ENCODE peak calls at places on chromosomes 7 and 10, in five cellular contexts. One of them, this sample, is unnamed.

GRCh38 chr10:113385021-113385975 is 167.6 kb upstream of the HABP2 start:
- DNase-seq in H7: peak
- DNase-seq in mesothelial cell of epicardium: peak
- DNase-seq in upper lobe of right lung: peak
- DNase-seq in Caki2: peak
- DNase-seq in this sample: peak

GRCh38 chr10:6108072-6108471 is 19.2 kb downstream of the RBM17 start:
- DNase-seq in Caki2: no peak
- DNase-seq in upper lobe of right lung: no peak
- DNase-seq in H7: no peak
- DNase-seq in mesothelial cell of epicardium: no peak
- DNase-seq in this sample: no peak

GRCh38 chr7:108014747-108015682 is 12.1 kb upstream of the LAMB1 start:
- DNase-seq in H7: no peak
- DNase-seq in mesothelial cell of epicardium: no peak
- DNase-seq in upper lobe of right lung: no peak
- DNase-seq in Caki2: peak
- DNase-seq in this sample: no peak

GRCh38 chr10:79058899-79059771 is 9.6 kb upstream of the ZMIZ1 start:
- DNase-seq in Caki2: no peak
- DNase-seq in upper lobe of right lung: peak
- DNase-seq in mesothelial cell of epicardium: no peak
- DNase-seq in H7: no peak
- DNase-seq in this sample: no peak

GRCh38 chr7:150374472-150374871 is 4.7 kb upstream of the ZNF775 start:
- DNase-seq in Caki2: no peak
- DNase-seq in H7: peak
- DNase-seq in mesothelial cell of epicardium: no peak
- DNase-seq in upper lobe of right lung: peak
- DNase-seq in this sample: no peak

GRCh38 chr10:75512534-75512933 is 81.1 kb downstream of the LRMDA start:
- DNase-seq in mesothelial cell of epicardium: no peak
- DNase-seq in upper lobe of right lung: no peak
- DNase-seq in Caki2: no peak
- DNase-seq in H7: peak
- DNase-seq in this sample: no peak

GRCh38 chr7:100397336-100398081 is 24.2 kb downstream of the PILRA start:
- DNase-seq in upper lobe of right lung: no peak
- DNase-seq in Caki2: no peak
- DNase-seq in H7: peak
- DNase-seq in mesothelial cell of epicardium: no peak
- DNase-seq in this sample: no peak

GRCh38 chr7:81173766-81174281 is 255.0 kb upstream of the SEMA3C start:
- DNase-seq in H7: no peak
- DNase-seq in mesothelial cell of epicardium: peak
- DNase-seq in Caki2: peak
- DNase-seq in upper lobe of right lung: no peak
- DNase-seq in this sample: no peak

GRCh38 chr10:42935466-42935865 is 141.4 kb upstream of the RET start:
- DNase-seq in Caki2: no peak
- DNase-seq in upper lobe of right lung: no peak
- DNase-seq in H7: no peak
- DNase-seq in mesothelial cell of epicardium: no peak
- DNase-seq in this sample: no peak

GRCh38 chr10:90148121-90148855 is 446.9 kb downstream of the KIF20B start:
- DNase-seq in Caki2: peak
- DNase-seq in mesothelial cell of epicardium: no peak
- DNase-seq in H7: peak
- DNase-seq in upper lobe of right lung: no peak
- DNase-seq in this sample: no peak

GRCh38 chr7:99707096-99707495 is 27.3 kb upstream of the CYP3A5 start:
- DNase-seq in H7: no peak
- DNase-seq in Caki2: no peak
- DNase-seq in mesothelial cell of epicardium: no peak
- DNase-seq in upper lobe of right lung: no peak
- DNase-seq in this sample: no peak

GRCh38 chr10:113151178-113151577 is 201.1 kb downstream of the TCF7L2 start:
- DNase-seq in upper lobe of right lung: no peak
- DNase-seq in mesothelial cell of epicardium: no peak
- DNase-seq in Caki2: no peak
- DNase-seq in H7: no peak
- DNase-seq in this sample: no peak

GRCh38 chr10:76080406-76080805 is 649.0 kb downstream of the LRMDA start:
- DNase-seq in Caki2: peak
- DNase-seq in mesothelial cell of epicardium: no peak
- DNase-seq in H7: no peak
- DNase-seq in upper lobe of right lung: no peak
- DNase-seq in this sample: no peak

GRCh38 chr10:71312840-71313789 is 5.9 kb upstream of the SLC29A3 start:
- DNase-seq in Caki2: no peak
- DNase-seq in upper lobe of right lung: no peak
- DNase-seq in mesothelial cell of epicardium: peak
- DNase-seq in H7: no peak
- DNase-seq in this sample: no peak

GRCh38 chr10:5570007-5570655 is 45.4 kb downstream of the CALML3 start:
- DNase-seq in Caki2: no peak
- DNase-seq in upper lobe of right lung: peak
- DNase-seq in mesothelial cell of epicardium: no peak
- DNase-seq in H7: no peak
- DNase-seq in this sample: no peak

GRCh38 chr10:72943498-72944234 is 10.9 kb downstream of the PLA2G12B start:
- DNase-seq in Caki2: no peak
- DNase-seq in upper lobe of right lung: no peak
- DNase-seq in mesothelial cell of epicardium: no peak
- DNase-seq in H7: no peak
- DNase-seq in this sample: no peak

GRCh38 chr10:61110188-61110844 is 166.3 kb upstream of the RHOBTB1 start:
- DNase-seq in H7: no peak
- DNase-seq in mesothelial cell of epicardium: no peak
- DNase-seq in Caki2: no peak
- DNase-seq in upper lobe of right lung: no peak
- DNase-seq in this sample: no peak

This sample was measured in NCI-H1930.